ENCODE peak calls at places on chromosomes 6 and 20, in six cellular contexts. C is HT1080, H is dorsolateral prefrontal cortex, Q is left cardiac atrium, X is GM23338, U is SW 1271. F is an unnamed sample.

GRCh38 chr20:39289316-39289715 is 327.2 kb downstream of the DHX35 start:
- DNase-seq in U (peak), C (no peak), Q (no peak), H (no peak), X (peak), F (no peak)

GRCh38 chr20:5216663-5217062 is 89.9 kb downstream of the CDS2 start:
- DNase-seq in U (no peak), X (peak), H (no peak), C (no peak), Q (no peak), F (no peak)

GRCh38 chr20:62936996-62937352 is 973 bp upstream of the GID8 start:
- DNase-seq in C (peak), X (no peak), H (no peak), Q (no peak), U (peak), F (no peak)

GRCh38 chr20:8428988-8429387 is 296.9 kb downstream of the PLCB1 start:
- DNase-seq in X (no peak), Q (no peak), C (no peak), U (no peak), H (no peak), F (no peak)

GRCh38 chr6:158284340-158285210 is 27.7 kb upstream of the TULP4 start:
- DNase-seq in Q (no peak), U (peak), X (peak), C (no peak), H (no peak), F (no peak)

GRCh38 chr6:157637516-157637915 is 185.5 kb upstream of the SNX9 start:
- DNase-seq in C (no peak), X (no peak), Q (no peak), H (no peak), U (no peak), F (peak)

GRCh38 chr6:37824170-37824569 is 4.6 kb downstream of the ZFAND3 start:
- DNase-seq in U (no peak), Q (no peak), C (no peak), X (no peak), H (no peak), F (no peak)

GRCh38 chr6:144194293-144194828 is 44.0 kb downstream of the STX11 start:
- DNase-seq in X (no peak), H (no peak), Q (no peak), U (no peak), C (no peak), F (no peak)

GRCh38 chr20:44732327-44732726 is 13.3 kb upstream of the KCNK15 start:
- DNase-seq in X (no peak), H (no peak), C (no peak), Q (no peak), U (no peak), F (no peak)

GRCh38 chr6:132199343-132199742 is 201.9 kb downstream of the MOXD1 start:
- DNase-seq in X (no peak), Q (no peak), H (no peak), C (peak), U (no peak), F (no peak)

GRCh38 chr6:32840604-32841246 is 2.2 kb upstream of the TAP2 start:
- DNase-seq in C (no peak), H (no peak), U (no peak), Q (no peak), X (no peak), F (no peak)

GRCh38 chr6:32140420-32141046 is 10.4 kb upstream of the FKBPL start:
- DNase-seq in C (no peak), H (no peak), Q (no peak), U (no peak), X (no peak), F (no peak)

GRCh38 chr6:21199246-21199645 is 394.3 kb upstream of the SOX4 start:
- DNase-seq in H (no peak), Q (no peak), X (no peak), C (no peak), U (no peak), F (no peak)

GRCh38 chr6:113169484-113169883 is 687.7 kb upstream of the MARCKS start:
- DNase-seq in H (no peak), U (no peak), Q (no peak), X (no peak), C (peak), F (no peak)

GRCh38 chr20:64255361-64256281 is at the start of gene PCMTD2:
- DNase-seq in X (peak), Q (peak), H (peak), U (peak), C (peak), F (peak)

GRCh38 chr6:150254671-150255228 is 111.9 kb downstream of the PPP1R14C start:
- DNase-seq in Q (no peak), X (no peak), U (no peak), H (no peak), C (no peak), F (no peak)